ENCODE peak calls at places on chromosomes 12 and 14, in eight cellular contexts. W, J, C, S, H, N, F and P are unnamed samples.

GRCh38 chr12:122079038-122079531 is 529 bp downstream of the MLXIP start:
- DNase-seq in W (peak), J (no peak), C (peak), S (no peak), H (no peak), N (no peak), F (peak), P (no peak)

GRCh38 chr12:89707623-89707991 is 1.0 kb downstream of the ATP2B1 start:
- DNase-seq in W (peak), J (no peak), C (peak), S (no peak), H (no peak), N (no peak), F (peak), P (no peak)

GRCh38 chr12:24948452-24948815 is 467 bp downstream of the BCAT1 start:
- DNase-seq in W (peak), J (peak), C (peak), S (peak), H (peak), N (no peak), F (peak), P (no peak)

GRCh38 chr12:106149096-106149784 is 10.5 kb upstream of the NUAK1 start:
- DNase-seq in W (no peak), J (peak), C (no peak), S (peak), H (peak), N (no peak), F (no peak), P (no peak)

GRCh38 chr12:49909826-49910225 is 6.1 kb upstream of the FAIM2 start:
- DNase-seq in W (no peak), J (peak), C (peak), S (peak), H (peak), N (no peak), F (peak), P (no peak)

GRCh38 chr14:22837059-22837749 is 819 bp downstream of the MMP14 start:
- DNase-seq in W (peak), J (peak), C (peak), S (peak), H (peak), N (no peak), F (peak), P (no peak)

GRCh38 chr14:77046706-77047105 is 18.2 kb upstream of the IRF2BPL start:
- DNase-seq in W (peak), J (no peak), C (peak), S (no peak), H (no peak), N (no peak), F (no peak), P (no peak)

GRCh38 chr14:35539969-35540368 is 6.0 kb downstream of the INSM2 start:
- DNase-seq in W (no peak), J (no peak), C (no peak), S (no peak), H (no peak), N (no peak), F (no peak), P (no peak)

GRCh38 chr14:37597538-37598084 is 2.2 kb downstream of the TTC6 start:
- DNase-seq in W (peak), J (no peak), C (no peak), S (peak), H (peak), N (no peak), F (no peak), P (no peak)

GRCh38 chr12:111291357-111291756 is 77.5 kb downstream of the PHETA1 start:
- DNase-seq in W (no peak), J (no peak), C (no peak), S (no peak), H (no peak), N (no peak), F (no peak), P (no peak)